ENCODE peak calls at places on chromosomes 12 and 14, in five cellular contexts. S is psoas muscle, P is mammary epithelial cell, G is brain microvascular endothelial cell, K is ovary. E is an unnamed sample. For H3K27me3, the result is how much of the 10 kb centered on the place peaks cover.

GRCh38 chr12:121781751-121782615 is 11.5 kb downstream of the RHOF start:
- DNase-seq in S (no peak), P (no peak), K (no peak), G (no peak), E (peak)

GRCh38 chr14:78324353-78324752 is 154.2 kb downstream of the NRXN3 start:
- DNase-seq in P (peak), S (no peak), G (no peak), K (no peak), E (peak)

GRCh38 chr12:32486158-32486557 is 86.8 kb downstream of the FGD4 start:
- DNase-seq in P (peak), K (no peak), G (no peak), S (no peak), E (peak)

GRCh38 chr14:94024549-94024948 is 1.6 kb upstream of the OTUB2 start:
- DNase-seq in S (peak), G (no peak), K (no peak), P (no peak), E (no peak)

GRCh38 chr12:1936406-1937320 is 18.2 kb upstream of the CACNA2D4 start:
- DNase-seq in G (peak), S (peak), P (peak), K (peak), E (peak)

GRCh38 chr14:98714604-98715003 is 557.4 kb downstream of the BCL11B start:
- DNase-seq in S (no peak), P (no peak), G (no peak), K (no peak), E (no peak)

GRCh38 chr12:7439579-7440505 is 4.1 kb downstream of the CD163L1 start:
- DNase-seq in K (no peak), S (no peak), G (peak), P (no peak), E (peak)

GRCh38 chr14:97943619-97944018 is 1146.4 kb downstream of the VRK1 start:
- DNase-seq in P (no peak), S (no peak), K (no peak), G (no peak), E (no peak)

GRCh38 chr14:96384740-96385139 is 7.2 kb upstream of the AK7 start:
- DNase-seq in P (no peak), S (no peak), K (no peak), G (no peak), E (no peak)

GRCh38 chr12:101781834-101782543 is 42.7 kb upstream of the SYCP3 start:
- DNase-seq in K (no peak), G (peak), S (no peak), P (no peak), E (no peak)

GRCh38 chr12:12992418-12993175 is 7.5 kb downstream of the HEBP1 start:
- DNase-seq in S (no peak), P (peak), G (peak), K (peak), E (peak)

GRCh38 chr14:62187265-62187664 is 425.0 kb downstream of the SNAPC1 start:
- DNase-seq in G (no peak), K (no peak), P (no peak), S (no peak), E (no peak)

GRCh38 chr14:55349565-55349964 is 62.1 kb downstream of the ATG14 start:
- DNase-seq in P (no peak), S (no peak), K (no peak), G (no peak), E (no peak)

GRCh38 chr14:67554341-67554740 is 21.3 kb downstream of the PLEKHH1 start:
- DNase-seq in K (no peak), G (no peak), S (no peak), P (no peak), E (no peak)

GRCh38 chr12:10554228-10554970 is 48.7 kb downstream of the EIF2S3B start:
- DNase-seq in S (no peak), K (no peak), P (no peak), G (no peak), E (no peak)

GRCh38 chr12:29309320-29309902 is 71.6 kb downstream of the ERGIC2 start:
- DNase-seq in P (no peak), S (no peak), G (no peak), K (no peak), E (peak)

GRCh38 chr12:1532367-1532752 is 62.0 kb downstream of the FBXL14 start:
- DNase-seq in P (no peak), S (no peak), G (no peak), K (no peak), E (no peak)

GRCh38 chr12:113259499-113259953 is 38.3 kb downstream of the TPCN1 start:
- DNase-seq in K (peak), S (peak), G (no peak), P (no peak), E (no peak)

GRCh38 chr12:93518725-93519124 is 51.4 kb downstream of the MRPL42 start:
- DNase-seq in G (peak), S (no peak), K (no peak), P (no peak), E (peak)

GRCh38 chr12:132593521-132593920 is 16.9 kb downstream of the LRCOL1 start:
- DNase-seq in G (no peak), K (peak), S (peak), P (no peak), E (no peak)

GRCh38 chr14:62778310-62778709 is 266.9 kb downstream of the KCNH5 start:
- DNase-seq in G (no peak), P (no peak), K (no peak), S (no peak), E (no peak)

GRCh38 chr14:60637490-60638452 is 11.5 kb downstream of the SIX1 start:
- DNase-seq in K (no peak), P (no peak), G (peak), S (peak), E (peak)

DNA sequence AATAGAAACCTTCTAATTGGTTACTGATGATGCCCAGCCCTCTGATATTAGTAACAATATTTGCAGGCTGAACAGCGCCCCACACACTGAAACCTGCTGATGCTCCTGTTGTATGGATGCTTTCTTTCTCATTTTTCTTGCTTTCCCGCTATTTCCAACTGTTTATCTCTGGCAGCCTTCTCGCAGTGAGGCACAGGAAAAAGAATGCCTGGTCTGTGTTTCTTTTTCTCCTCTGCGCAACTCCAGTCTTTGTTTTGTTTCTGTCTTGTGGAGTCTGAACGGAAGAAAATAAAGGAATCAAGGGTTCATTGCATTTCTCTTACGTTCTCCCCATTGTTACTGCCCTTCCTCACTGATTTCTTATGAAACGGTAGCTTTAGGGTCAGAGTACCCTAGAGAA is 451.2 kb downstream of the EGLN3 start:
- DNase-seq in P (no peak), G (no peak), K (no peak), S (no peak), E (no peak)
- H3K4me3 ChIP-seq in P (no peak), G (peak), K (no peak), S (no peak), E (no peak)

GRCh38 chr14:104507443-104507842 is 72.1 kb upstream of the C14orf180 start:
- DNase-seq in G (no peak), K (no peak), S (no peak), P (no peak), E (no peak)
- H3K27me3 ChIP-seq in G (under half), K (under half), S (under half), P (under half), E (under half)

GRCh38 chr12:128992116-128992515 is 138.8 kb downstream of the GLT1D1 start:
- DNase-seq in K (no peak), S (no peak), G (no peak), P (no peak), E (no peak)
- TF ChIP-seq CTCF in K (no peak), S (no peak), G (no peak), P (no peak), E (no peak)

DNA sequence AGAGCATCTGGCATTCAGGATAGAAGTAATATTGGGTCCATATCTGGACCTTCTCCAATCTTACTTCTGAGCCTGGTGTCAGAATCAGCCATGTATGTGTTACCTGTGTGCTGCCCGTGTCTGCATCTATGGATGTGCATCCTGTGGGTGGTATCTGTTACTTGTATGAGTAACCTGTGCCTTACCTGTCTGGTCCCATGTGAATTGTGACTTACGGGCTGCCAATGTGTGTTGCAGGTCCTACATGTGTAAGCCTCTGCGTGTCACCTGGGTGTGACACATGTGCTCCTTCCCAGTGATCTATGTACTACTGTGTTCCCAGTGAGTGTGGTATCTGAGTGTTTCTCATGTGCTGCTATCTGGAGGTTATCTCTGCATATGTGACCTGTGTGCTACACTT is 208.4 kb downstream of the ADGRD1 start:
- DNase-seq in G (no peak), S (no peak), K (no peak), P (no peak), E (no peak)
- H3K4me3 ChIP-seq in G (no peak), S (no peak), K (no peak), P (no peak), E (no peak)

E was measured in bronchial epithelial cell.